ENCODE peak calls at places on chromosomes 7 and 10, in eight cellular contexts. One of them, this sample, is unnamed.

GRCh38 chr7:44224216-44224950 is 23.6 kb downstream of the YKT6 start:
- DNase-seq in foreskin fibroblast: no peak
- DNase-seq in 8988T: no peak
- DNase-seq in effector memory CD4-positive, alpha-beta T cell: no peak
- DNase-seq in suprapubic skin: no peak
- DNase-seq in GM23338: no peak
- DNase-seq in AG08395: no peak
- DNase-seq in NCI-H1105 treated with DMSO at 0.1 percent for 48 hours: peak; percentile 87
- DNase-seq in this sample: no peak

GRCh38 chr10:81414038-81414437 is 461.0 kb upstream of the NRG3 start:
- DNase-seq in foreskin fibroblast: no peak
- DNase-seq in 8988T: no peak
- DNase-seq in effector memory CD4-positive, alpha-beta T cell: no peak
- DNase-seq in suprapubic skin: no peak
- DNase-seq in GM23338: peak; percentile 76
- DNase-seq in AG08395: no peak
- DNase-seq in NCI-H1105 treated with DMSO at 0.1 percent for 48 hours: no peak
- DNase-seq in this sample: no peak

GRCh38 chr10:101759354-101760247 is 16.3 kb downstream of the FGF8 start:
- DNase-seq in foreskin fibroblast: no peak
- DNase-seq in 8988T: no peak
- DNase-seq in effector memory CD4-positive, alpha-beta T cell: no peak
- DNase-seq in suprapubic skin: no peak
- DNase-seq in GM23338: peak; percentile 67
- DNase-seq in AG08395: no peak
- DNase-seq in NCI-H1105 treated with DMSO at 0.1 percent for 48 hours: no peak
- DNase-seq in this sample: no peak

GRCh38 chr7:105926131-105926530 is 36.9 kb upstream of the CDHR3 start:
- DNase-seq in foreskin fibroblast: no peak
- DNase-seq in 8988T: no peak
- DNase-seq in effector memory CD4-positive, alpha-beta T cell: no peak
- DNase-seq in suprapubic skin: no peak
- DNase-seq in GM23338: no peak
- DNase-seq in AG08395: no peak
- DNase-seq in NCI-H1105 treated with DMSO at 0.1 percent for 48 hours: no peak
- DNase-seq in this sample: no peak

GRCh38 chr7:148153611-148154010 is 437.0 kb upstream of the C7orf33 start:
- DNase-seq in foreskin fibroblast: no peak
- DNase-seq in 8988T: no peak
- DNase-seq in effector memory CD4-positive, alpha-beta T cell: no peak
- DNase-seq in suprapubic skin: no peak
- DNase-seq in GM23338: no peak
- DNase-seq in AG08395: no peak
- DNase-seq in NCI-H1105 treated with DMSO at 0.1 percent for 48 hours: peak; percentile 73
- DNase-seq in this sample: no peak

GRCh38 chr7:50379082-50379481 is 71.1 kb downstream of the FIGNL1 start:
- DNase-seq in foreskin fibroblast: no peak
- DNase-seq in 8988T: no peak
- DNase-seq in effector memory CD4-positive, alpha-beta T cell: no peak
- DNase-seq in suprapubic skin: no peak
- DNase-seq in GM23338: peak; percentile 82
- DNase-seq in AG08395: no peak
- DNase-seq in NCI-H1105 treated with DMSO at 0.1 percent for 48 hours: peak; percentile 97
- DNase-seq in this sample: no peak

GRCh38 chr7:28018446-28018845 is 162.1 kb downstream of the JAZF1 start:
- DNase-seq in foreskin fibroblast: peak; percentile 52
- DNase-seq in 8988T: no peak
- DNase-seq in effector memory CD4-positive, alpha-beta T cell: no peak
- DNase-seq in suprapubic skin: no peak
- DNase-seq in GM23338: no peak
- DNase-seq in AG08395: peak; percentile 25
- DNase-seq in NCI-H1105 treated with DMSO at 0.1 percent for 48 hours: no peak
- DNase-seq in this sample: no peak

GRCh38 chr7:70620333-70621055 is 511.4 kb upstream of the GALNT17 start:
- DNase-seq in foreskin fibroblast: no peak
- DNase-seq in 8988T: no peak
- DNase-seq in effector memory CD4-positive, alpha-beta T cell: no peak
- DNase-seq in suprapubic skin: no peak
- DNase-seq in GM23338: no peak
- DNase-seq in AG08395: no peak
- DNase-seq in NCI-H1105 treated with DMSO at 0.1 percent for 48 hours: no peak
- DNase-seq in this sample: no peak

GRCh38 chr7:139505563-139505962 is 17.9 kb upstream of the CLEC2L start:
- DNase-seq in foreskin fibroblast: no peak
- DNase-seq in 8988T: no peak
- DNase-seq in effector memory CD4-positive, alpha-beta T cell: no peak
- DNase-seq in suprapubic skin: no peak
- DNase-seq in GM23338: peak; percentile 89
- DNase-seq in AG08395: no peak
- DNase-seq in NCI-H1105 treated with DMSO at 0.1 percent for 48 hours: no peak
- DNase-seq in this sample: no peak

GRCh38 chr7:131602994-131603372 is 46.6 kb upstream of the PODXL start:
- DNase-seq in foreskin fibroblast: no peak
- DNase-seq in 8988T: no peak
- DNase-seq in effector memory CD4-positive, alpha-beta T cell: no peak
- DNase-seq in suprapubic skin: no peak
- DNase-seq in GM23338: no peak
- DNase-seq in AG08395: no peak
- DNase-seq in NCI-H1105 treated with DMSO at 0.1 percent for 48 hours: no peak
- DNase-seq in this sample: no peak

GRCh38 chr7:38195804-38196595 is 18.0 kb downstream of the STARD3NL start:
- DNase-seq in foreskin fibroblast: peak; percentile 33
- DNase-seq in 8988T: no peak
- DNase-seq in effector memory CD4-positive, alpha-beta T cell: no peak
- DNase-seq in suprapubic skin: no peak
- DNase-seq in GM23338: no peak
- DNase-seq in AG08395: peak; percentile 43
- DNase-seq in NCI-H1105 treated with DMSO at 0.1 percent for 48 hours: no peak
- DNase-seq in this sample: no peak

GRCh38 chr7:112286294-112287086 is 80.0 kb downstream of the ZNF277 start:
- DNase-seq in foreskin fibroblast: no peak
- DNase-seq in 8988T: no peak
- DNase-seq in effector memory CD4-positive, alpha-beta T cell: no peak
- DNase-seq in suprapubic skin: no peak
- DNase-seq in GM23338: no peak
- DNase-seq in AG08395: no peak
- DNase-seq in NCI-H1105 treated with DMSO at 0.1 percent for 48 hours: peak; percentile 91
- DNase-seq in this sample: no peak

This sample was measured in type B pancreatic cell.